ENCODE peak calls at places on chromosomes 4 and X, in five cellular contexts. Y, S, B, Z and M are unnamed samples.

GRCh38 chr4:3836041-3836801 is 70.0 kb downstream of the ADRA2C start:
- DNase-seq in B (no peak), S (no peak), Z (no peak), Y (no peak), M (peak)

GRCh38 chr4:183118585-183118984 is 19.5 kb downstream of the WWC2 start:
- DNase-seq in Y (no peak), S (no peak), Z (peak), B (no peak), M (no peak)

GRCh38 chr4:92677805-92678204 is 374.0 kb downstream of the GRID2 start:
- DNase-seq in Y (no peak), S (no peak), B (no peak), Z (no peak), M (no peak)

GRCh38 chr4:12488672-12489071 is 995.5 kb downstream of the RAB28 start:
- DNase-seq in S (no peak), B (no peak), Y (no peak), Z (peak), M (no peak)

GRCh38 chr4:98293089-98293887 is 32.1 kb downstream of the RAP1GDS1 start:
- DNase-seq in Y (no peak), S (no peak), Z (no peak), B (no peak), M (no peak)

GRCh38 chr4:156638925-156639605 is 332.5 kb downstream of the PDGFC start:
- DNase-seq in Z (peak), B (no peak), Y (no peak), S (no peak), M (no peak)

GRCh38 chr4:7158081-7158750 is 34.1 kb upstream of the SORCS2 start:
- DNase-seq in Y (peak), S (no peak), Z (no peak), B (no peak), M (no peak)

GRCh38 chr4:24010994-24011393 is 121.1 kb upstream of the PPARGC1A start:
- DNase-seq in Z (no peak), S (no peak), B (no peak), Y (no peak), M (peak)

GRCh38 chrX:101749436-101749835 is 89.8 kb upstream of the ARMCX2 start:
- DNase-seq in S (no peak), Z (peak), B (no peak), Y (no peak), M (no peak)

GRCh38 chr4:37157403-37158167 is 87.0 kb upstream of the NWD2 start:
- DNase-seq in Z (no peak), Y (no peak), S (no peak), B (no peak), M (no peak)

GRCh38 chrX:26908218-26908617 is 554.9 kb downstream of the PPP4R3C start:
- DNase-seq in Z (no peak), Y (no peak), S (no peak), B (no peak), M (no peak)

GRCh38 chr4:152454398-152455011 is 81.4 kb downstream of the FBXW7 start:
- DNase-seq in B (no peak), S (no peak), Y (no peak), Z (peak), M (peak)

GRCh38 chr4:74331944-74332343 is 23.7 kb downstream of the EPGN start:
- DNase-seq in Z (no peak), Y (no peak), S (no peak), B (no peak), M (no peak)

GRCh38 chr4:155759372-155760252 is 791 bp downstream of the GUCY1B1 start:
- DNase-seq in Y (peak), B (peak), Z (peak), S (no peak), M (peak)

GRCh38 chr4:39043697-39044363 is 11.6 kb upstream of the TMEM156 start:
- DNase-seq in B (no peak), S (peak), Y (no peak), Z (peak), M (no peak)

GRCh38 chr4:104123021-104123420 is 371.7 kb downstream of the CXXC4 start:
- DNase-seq in Y (no peak), S (no peak), Z (no peak), B (no peak), M (no peak)

GRCh38 chrX:48824066-48824465 is 2.2 kb upstream of the ERAS start:
- DNase-seq in Z (no peak), B (no peak), Y (no peak), S (no peak), M (no peak)

GRCh38 chr4:89158884-89159503 is 47.7 kb downstream of the TIGD2 start:
- DNase-seq in Y (no peak), B (peak), Z (peak), S (no peak), M (no peak)

GRCh38 chr4:6329478-6330383 is 60.1 kb downstream of the WFS1 start:
- DNase-seq in Y (no peak), B (no peak), S (no peak), Z (no peak), M (no peak)

GRCh38 chr4:7192252-7193039 is at the start of gene SORCS2:
- DNase-seq in S (peak), Y (peak), B (peak), Z (peak), M (peak)

GRCh38 chr4:951594-952468 is 19.6 kb downstream of the TMEM175 start:
- DNase-seq in S (no peak), Z (no peak), B (no peak), Y (peak), M (peak)

GRCh38 chrX:139738581-139738980 is 30.6 kb upstream of the MCF2 start:
- DNase-seq in Y (no peak), B (no peak), Z (peak), S (no peak), M (no peak)

GRCh38 chrX:134659761-134660160 is 1.5 kb upstream of the PLAC1 start:
- DNase-seq in B (no peak), S (no peak), Y (no peak), Z (peak), M (no peak)

GRCh38 chr4:153465583-153465921 is 608 bp upstream of the TMEM131L start:
- DNase-seq in S (peak), Y (peak), Z (peak), B (no peak), M (peak)
- H3K4me3 ChIP-seq in S (peak), Y (peak), Z (peak), B (peak), M (peak)

GRCh38 chr4:147733614-147734344 is 1.9 kb downstream of the ARHGAP10 start:
- DNase-seq in Z (peak), S (no peak), B (no peak), Y (no peak), M (peak)
- H3K4me3 ChIP-seq in Z (peak), S (no peak), B (peak), Y (peak), M (no peak)

GRCh38 chr4:73223258-73223651 is 35.3 kb downstream of the ANKRD17 start:
- DNase-seq in Z (no peak), Y (no peak), B (no peak), S (no peak), M (no peak)
- H3K4me3 ChIP-seq in Z (no peak), Y (no peak), B (peak), S (peak), M (no peak)

GRCh38 chrX:104172121-104172520 is 5.9 kb downstream of the FAM199X start:
- DNase-seq in B (no peak), S (no peak), Z (no peak), Y (no peak), M (no peak)

GRCh38 chrX:104172788-104173187 is 6.5 kb downstream of the FAM199X start:
- DNase-seq in Z (no peak), S (no peak), Y (no peak), B (no peak), M (no peak)

GRCh38 chrX:104168127-104168526 is 1.9 kb downstream of the FAM199X start:
- DNase-seq in S (no peak), Y (no peak), B (no peak), Z (no peak), M (no peak)

DNA sequence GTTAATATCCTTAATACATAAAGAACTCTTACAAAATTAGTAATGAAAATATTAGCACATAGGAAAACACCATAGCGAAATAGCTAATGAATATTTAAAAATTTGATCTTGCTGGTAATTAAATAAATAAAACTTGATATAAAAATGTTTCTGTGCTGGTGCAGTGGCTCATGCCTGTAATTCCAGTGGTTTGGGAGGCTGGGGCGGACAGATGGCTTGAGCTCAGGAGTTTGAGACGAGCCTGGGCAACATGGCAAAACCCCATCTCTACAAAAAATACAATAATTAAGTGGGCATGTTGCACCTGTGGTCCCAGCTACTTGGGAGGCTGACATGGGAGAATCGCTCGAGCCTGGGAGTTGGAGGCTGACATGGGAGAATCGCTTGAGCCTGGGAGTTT is 7.6 kb downstream of the FAM199X start:
- DNase-seq in S (no peak), B (no peak), Y (no peak), Z (no peak), M (no peak)
- H3K4me3 ChIP-seq in S (no peak), B (no peak), Y (no peak), Z (no peak), M (no peak)

GRCh38 chr4:15213415-15213814 is 211.1 kb downstream of the CPEB2 start:
- DNase-seq in Z (no peak), Y (no peak), B (no peak), S (no peak), M (no peak)

DNA sequence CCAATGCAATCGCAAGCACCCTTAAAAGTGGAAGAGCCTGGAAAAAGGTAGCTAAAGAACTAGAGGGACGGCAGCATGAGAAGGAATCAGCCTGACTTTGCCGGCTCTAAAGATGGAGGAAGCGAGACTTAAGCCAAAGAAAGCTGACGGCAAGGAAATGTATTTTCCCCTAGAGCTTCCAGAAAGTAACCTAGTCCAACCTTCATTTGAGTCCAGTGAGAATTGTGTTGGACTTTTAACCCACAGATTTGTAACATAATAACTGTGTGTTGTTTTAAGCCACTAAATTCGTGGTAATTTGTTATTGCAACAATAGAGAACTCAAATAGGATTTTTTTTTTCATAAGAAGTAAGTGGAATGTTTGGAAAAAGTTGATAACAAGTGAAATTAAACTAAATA is 212.7 kb upstream of the C1QTNF7 start:
- DNase-seq in S (no peak), Y (no peak), B (no peak), Z (no peak), M (no peak)
- H3K4me3 ChIP-seq in S (no peak), Y (no peak), B (no peak), Z (no peak), M (no peak)

GRCh38 chrX:109403927-109404326 is 78.0 kb downstream of the GUCY2F start:
- DNase-seq in Y (no peak), Z (no peak), B (no peak), S (no peak), M (no peak)
- H3K4me3 ChIP-seq in Y (no peak), Z (no peak), B (no peak), S (no peak), M (no peak)